ENCODE peak calls at places on chromosomes 2 and 18, in eight cellular contexts. E, U, B, A, H, G, K and V are unnamed samples.

GRCh38 chr18:78814321-78814720 is 165.3 kb upstream of the SALL3 start:
- DNase-seq in E (no peak), U (no peak), B (no peak), A (no peak), H (no peak), G (no peak), K (no peak), V (no peak)

GRCh38 chr2:9889812-9890261 is 46.6 kb downstream of the TAF1B start:
- DNase-seq in E (no peak), U (no peak), B (no peak), A (no peak), H (no peak), G (no peak), K (no peak), V (no peak)

GRCh38 chr18:32040936-32041335 is 22.3 kb downstream of the RNF125 start:
- DNase-seq in E (no peak), U (no peak), B (no peak), A (no peak), H (no peak), G (no peak), K (no peak), V (no peak)

GRCh38 chr18:35672897-35673296 is 91.4 kb downstream of the GALNT1 start:
- DNase-seq in E (no peak), U (no peak), B (no peak), A (no peak), H (no peak), G (peak), K (no peak), V (peak)

GRCh38 chr2:145158051-145158586 is 638.2 kb upstream of the ZEB2 start:
- DNase-seq in E (no peak), U (peak), B (no peak), A (no peak), H (peak), G (peak), K (peak), V (peak)

GRCh38 chr18:14947482-14948162 is 199.7 kb downstream of the ANKRD30B start:
- DNase-seq in E (no peak), U (no peak), B (no peak), A (no peak), H (no peak), G (no peak), K (no peak), V (no peak)

GRCh38 chr18:22542400-22542835 is 124.7 kb upstream of the CTAGE1 start:
- DNase-seq in E (no peak), U (no peak), B (no peak), A (no peak), H (no peak), G (peak), K (peak), V (no peak)

GRCh38 chr2:201093573-201093972 is 21.8 kb downstream of the NDUFB3 start:
- DNase-seq in E (no peak), U (no peak), B (no peak), A (no peak), H (no peak), G (no peak), K (no peak), V (no peak)

GRCh38 chr2:189613650-189614420 is 33.2 kb upstream of the SLC40A1 start:
- DNase-seq in E (no peak), U (no peak), B (peak), A (no peak), H (no peak), G (peak), K (no peak), V (peak)

GRCh38 chr2:122191331-122191730 is 435.9 kb downstream of the TSN start:
- DNase-seq in E (peak), U (peak), B (peak), A (no peak), H (no peak), G (peak), K (no peak), V (no peak)

GRCh38 chr18:8912348-8913057 is 190.0 kb upstream of the NDUFV2 start:
- DNase-seq in E (peak), U (peak), B (peak), A (no peak), H (no peak), G (no peak), K (no peak), V (no peak)

GRCh38 chr2:124027182-124027581 is 2.1 kb downstream of the CNTNAP5 start:
- DNase-seq in E (peak), U (peak), B (peak), A (no peak), H (peak), G (peak), K (no peak), V (no peak)

GRCh38 chr2:127381762-127382161 is 6.0 kb downstream of the MAP3K2 start:
- DNase-seq in E (no peak), U (no peak), B (no peak), A (no peak), H (no peak), G (no peak), K (no peak), V (no peak)

GRCh38 chr18:73577365-73577764 is 570.3 kb downstream of the FBXO15 start:
- DNase-seq in E (no peak), U (no peak), B (no peak), A (no peak), H (no peak), G (no peak), K (no peak), V (peak)

GRCh38 chr2:11250400-11251277 is 93.8 kb downstream of the ROCK2 start:
- DNase-seq in E (no peak), U (no peak), B (no peak), A (no peak), H (no peak), G (no peak), K (no peak), V (no peak)

GRCh38 chr2:150792780-150793300 is 305.4 kb upstream of the RND3 start:
- DNase-seq in E (no peak), U (no peak), B (no peak), A (no peak), H (no peak), G (no peak), K (no peak), V (no peak)

GRCh38 chr2:45610281-45611019 is 617 bp downstream of the SRBD1 start:
- DNase-seq in E (peak), U (peak), B (peak), A (peak), H (peak), G (peak), K (peak), V (no peak)

GRCh38 chr18:11850821-11851155 is 425 bp upstream of the CHMP1B start:
- DNase-seq in E (no peak), U (no peak), B (no peak), A (no peak), H (no peak), G (no peak), K (no peak), V (no peak)

GRCh38 chr2:25757906-25758305 is 84.5 kb upstream of the DTNB start:
- DNase-seq in E (no peak), U (no peak), B (no peak), A (no peak), H (no peak), G (no peak), K (no peak), V (no peak)

GRCh38 chr2:37604716-37605115 is 66.7 kb downstream of the CDC42EP3 start:
- DNase-seq in E (no peak), U (no peak), B (no peak), A (no peak), H (no peak), G (no peak), K (no peak), V (no peak)

DNA sequence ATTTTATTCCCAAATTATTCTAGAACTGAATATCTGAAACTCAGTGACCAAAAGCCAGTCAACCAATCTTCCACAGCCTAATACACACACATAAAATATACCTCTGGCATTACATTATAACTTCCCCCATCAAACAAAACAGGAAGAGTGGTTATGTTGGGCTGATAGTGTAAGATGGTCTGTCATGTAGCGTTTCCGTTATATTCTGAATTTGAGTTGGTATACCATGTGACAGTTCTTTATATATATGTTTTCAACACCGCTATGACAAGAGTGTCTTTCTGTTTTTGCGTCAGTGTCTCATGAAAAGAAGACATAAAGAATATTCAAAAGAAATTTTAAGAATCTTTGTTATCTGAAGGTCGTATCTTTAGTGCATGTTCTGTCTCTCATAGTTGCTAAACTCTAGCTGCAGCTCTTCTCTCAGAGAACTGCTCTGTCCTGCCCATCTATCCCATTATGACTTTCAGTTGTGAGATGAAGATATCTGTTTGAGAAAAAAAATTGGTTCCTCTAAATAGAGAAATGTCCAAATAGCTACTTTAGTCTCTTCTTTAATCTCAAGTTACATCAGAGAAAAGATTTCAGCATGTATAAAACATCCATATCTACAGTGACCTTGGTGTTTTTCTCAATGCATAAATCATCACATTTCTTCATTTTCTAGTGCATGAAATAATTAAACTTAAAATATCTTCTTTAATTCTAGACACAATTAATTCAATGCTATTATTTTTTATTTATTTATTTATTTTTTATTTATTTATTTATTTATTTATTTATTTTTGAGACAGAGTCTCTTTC is 24.1 kb upstream of the PSME4 start:
- DNase-seq in E (no peak), U (no peak), B (no peak), A (no peak), H (no peak), G (no peak), K (no peak), V (no peak)
- H3K27ac ChIP-seq in E (no peak), U (no peak), B (no peak), A (no peak), H (no peak), G (no peak), K (no peak), V (no peak)

DNA sequence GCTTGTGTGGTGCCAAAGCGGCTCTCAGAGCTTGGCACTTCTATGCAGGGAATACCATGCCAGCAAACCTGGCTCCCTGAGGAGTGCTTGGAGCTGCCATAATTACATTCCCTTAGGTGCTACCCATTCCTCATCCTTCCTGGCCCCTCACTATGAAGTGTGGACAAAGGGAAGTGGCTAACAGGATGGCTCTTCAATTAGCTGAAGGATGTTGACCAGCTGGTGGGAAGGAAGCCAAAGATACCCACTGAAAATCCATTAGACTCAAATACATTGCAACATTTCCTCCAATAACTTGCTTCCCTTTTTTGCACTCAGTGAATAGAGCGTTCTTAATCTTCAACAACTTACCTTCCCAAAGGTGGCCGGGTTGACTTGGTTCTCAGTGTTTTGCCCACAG is 8.5 kb downstream of the RFX8 start:
- DNase-seq in E (no peak), U (no peak), B (no peak), A (no peak), H (no peak), G (no peak), K (no peak), V (no peak)
- H3K4me3 ChIP-seq in E (no peak), U (no peak), B (no peak), A (no peak), H (no peak), G (no peak), K (no peak), V (no peak)

GRCh38 chr2:110853516-110853915 is 121.1 kb downstream of the ACOXL start:
- DNase-seq in E (peak), U (no peak), B (peak), A (no peak), H (no peak), G (peak), K (no peak), V (no peak)
- TF ChIP-seq CTCF in E (peak), U (peak), B (peak), A (peak), H (no peak), G (peak), K (peak), V (peak)

GRCh38 chr2:120230515-120231471 is 7.6 kb upstream of the TMEM185B start:
- DNase-seq in E (peak), U (no peak), B (no peak), A (no peak), H (no peak), G (no peak), K (no peak), V (no peak)
- H3K27ac ChIP-seq in E (no peak), U (no peak), B (no peak), A (no peak), H (no peak), G (no peak), K (no peak), V (no peak)

GRCh38 chr2:2832657-2833056 is 501.6 kb upstream of the MYT1L start:
- DNase-seq in E (no peak), U (no peak), B (no peak), A (no peak), H (no peak), G (no peak), K (no peak), V (no peak)
- H3K4me3 ChIP-seq in E (no peak), U (no peak), B (no peak), A (no peak), H (no peak), G (no peak), K (no peak), V (no peak)

GRCh38 chr18:48669180-48669675 is 130.4 kb downstream of the CTIF start:
- DNase-seq in E (no peak), U (no peak), B (no peak), A (no peak), H (no peak), G (no peak), K (no peak), V (no peak)

GRCh38 chr18:48665654-48666053 is 126.8 kb downstream of the CTIF start:
- DNase-seq in E (no peak), U (no peak), B (no peak), A (no peak), H (no peak), G (no peak), K (no peak), V (no peak)

GRCh38 chr18:48668466-48669179 is 129.8 kb downstream of the CTIF start:
- DNase-seq in E (no peak), U (no peak), B (no peak), A (no peak), H (no peak), G (no peak), K (no peak), V (no peak)

GRCh38 chr18:48666613-48667012 is 127.8 kb downstream of the CTIF start:
- DNase-seq in E (no peak), U (no peak), B (no peak), A (no peak), H (no peak), G (no peak), K (no peak), V (no peak)

DNA sequence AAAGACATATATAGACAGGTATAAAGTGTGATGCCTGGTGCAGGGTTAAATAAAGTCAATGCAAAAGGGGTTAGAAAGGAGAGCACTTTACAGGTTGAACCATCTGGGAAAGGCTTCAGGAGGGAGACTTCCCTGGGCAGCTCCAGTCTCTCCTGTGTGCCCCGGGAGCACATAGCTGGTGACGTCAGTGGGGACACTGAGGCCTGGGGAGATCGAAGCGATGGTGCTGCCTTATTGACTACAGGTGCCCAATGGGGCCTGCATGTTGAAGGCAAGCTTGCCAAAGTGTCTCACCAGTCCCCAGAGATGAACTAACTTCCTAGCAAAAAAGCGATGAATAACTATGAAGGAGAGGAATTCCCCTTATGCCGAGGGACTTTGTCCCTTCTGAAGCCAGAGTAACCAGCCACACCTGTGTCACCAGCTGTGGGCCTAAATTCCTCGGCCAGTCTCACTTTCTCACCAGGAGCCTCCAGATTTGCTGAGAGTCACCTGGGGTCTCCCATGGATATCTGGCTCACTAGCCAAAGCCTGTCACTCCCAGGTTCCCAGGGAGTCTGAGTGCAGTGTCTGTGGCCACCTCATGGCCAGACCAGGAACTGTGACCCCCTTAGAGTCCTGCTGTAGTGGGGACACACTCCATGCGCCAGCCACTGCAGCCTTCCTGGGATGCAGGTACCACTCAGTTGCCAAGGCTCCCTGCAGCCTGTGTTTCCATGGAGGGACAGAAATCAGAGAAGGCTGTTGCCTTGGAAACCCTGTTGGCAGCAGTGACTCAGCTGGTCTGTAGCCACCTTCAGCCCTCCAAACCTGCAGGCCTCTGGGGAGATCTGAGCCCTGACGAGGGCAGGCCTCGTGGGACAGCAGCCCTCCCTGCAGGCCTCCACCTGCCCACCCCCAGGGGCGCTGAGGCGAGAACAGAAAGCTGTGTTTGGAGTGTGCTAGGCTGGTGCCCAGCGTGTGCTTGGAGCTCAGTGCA is 128.7 kb downstream of the CTIF start:
- DNase-seq in E (peak), U (no peak), B (peak), A (no peak), H (no peak), G (no peak), K (no peak), V (no peak)
- TF ChIP-seq CTCF in E (peak), U (no peak), B (peak), A (no peak), H (peak), G (peak), K (peak), V (peak)

DNA sequence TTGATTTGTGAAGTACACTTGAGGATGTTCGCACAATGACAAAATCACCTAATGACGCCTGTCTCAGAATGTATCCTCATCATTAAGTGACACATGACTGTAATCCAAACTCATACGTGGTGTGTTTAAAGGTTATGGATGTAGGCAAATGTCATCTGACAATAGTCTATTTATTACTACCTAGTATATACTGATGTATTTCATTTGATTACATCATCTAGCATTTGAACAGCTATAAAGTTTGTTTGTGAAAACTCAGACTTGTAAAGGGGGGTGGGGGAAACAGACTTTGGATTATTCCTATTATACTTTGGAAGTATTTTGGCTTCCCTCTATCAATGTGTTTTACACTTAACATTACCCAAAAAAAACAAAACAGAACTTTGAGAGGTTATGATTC is 129.9 kb downstream of the TANC1 start:
- DNase-seq in E (no peak), U (no peak), B (no peak), A (no peak), H (no peak), G (no peak), K (no peak), V (no peak)
- H3K27ac ChIP-seq in E (no peak), U (peak), B (no peak), A (no peak), H (no peak), G (no peak), K (no peak), V (no peak)

GRCh38 chr2:5373200-5373599 is 319.0 kb upstream of the SOX11 start:
- DNase-seq in E (no peak), U (no peak), B (peak), A (no peak), H (no peak), G (peak), K (no peak), V (no peak)
- H3K4me3 ChIP-seq in E (no peak), U (no peak), B (peak), A (no peak), H (no peak), G (no peak), K (no peak), V (no peak)

GRCh38 chr2:98577313-98577712 is 31.0 kb downstream of the COA5 start:
- DNase-seq in E (no peak), U (no peak), B (peak), A (no peak), H (no peak), G (no peak), K (no peak), V (no peak)
- TF ChIP-seq CTCF in E (no peak), U (no peak), B (peak), A (no peak), H (no peak), G (peak), K (no peak), V (peak)